ENCODE peak calls at places on chromosomes 4 and X, in ten cellular contexts. One of them, this sample, is unnamed.

GRCh38 chr4:15753786-15754185 is 24.3 kb upstream of the CD38 start:
- DNase-seq in K562: no peak
- DNase-seq in sigmoid colon: peak
- DNase-seq in astrocyte of the spinal cord: no peak
- DNase-seq in fibroblast of lung: peak
- DNase-seq in psoas muscle: peak
- DNase-seq in fibroblast of pulmonary artery: peak
- DNase-seq in colonic mucosa: no peak
- DNase-seq in right cardiac atrium: peak
- DNase-seq in OCI-LY7: no peak
- DNase-seq in this sample: peak

GRCh38 chr4:43457866-43458265 is 565.4 kb downstream of the GRXCR1 start:
- DNase-seq in colonic mucosa: no peak
- DNase-seq in sigmoid colon: no peak
- DNase-seq in psoas muscle: no peak
- DNase-seq in OCI-LY7: no peak
- DNase-seq in K562: no peak
- DNase-seq in astrocyte of the spinal cord: no peak
- DNase-seq in fibroblast of pulmonary artery: no peak
- DNase-seq in right cardiac atrium: no peak
- DNase-seq in fibroblast of lung: peak
- DNase-seq in this sample: no peak

GRCh38 chr4:121711263-121712000 is 14.7 kb upstream of the ANXA5 start:
- DNase-seq in fibroblast of pulmonary artery: peak
- DNase-seq in sigmoid colon: peak
- DNase-seq in colonic mucosa: peak
- DNase-seq in psoas muscle: peak
- DNase-seq in OCI-LY7: no peak
- DNase-seq in astrocyte of the spinal cord: peak
- DNase-seq in fibroblast of lung: peak
- DNase-seq in K562: peak
- DNase-seq in right cardiac atrium: peak
- DNase-seq in this sample: peak

GRCh38 chrX:49187526-49187925 is 1.4 kb upstream of the PRICKLE3 start:
- DNase-seq in fibroblast of pulmonary artery: no peak
- DNase-seq in fibroblast of lung: no peak
- DNase-seq in astrocyte of the spinal cord: no peak
- DNase-seq in sigmoid colon: no peak
- DNase-seq in psoas muscle: no peak
- DNase-seq in right cardiac atrium: peak
- DNase-seq in colonic mucosa: no peak
- DNase-seq in K562: no peak
- DNase-seq in OCI-LY7: no peak
- DNase-seq in this sample: no peak

GRCh38 chr4:628346-628745 is 3.0 kb downstream of the PDE6B start:
- DNase-seq in fibroblast of lung: no peak
- DNase-seq in colonic mucosa: no peak
- DNase-seq in right cardiac atrium: no peak
- DNase-seq in K562: no peak
- DNase-seq in fibroblast of pulmonary artery: no peak
- DNase-seq in astrocyte of the spinal cord: no peak
- DNase-seq in sigmoid colon: no peak
- DNase-seq in OCI-LY7: no peak
- DNase-seq in psoas muscle: no peak
- DNase-seq in this sample: no peak

GRCh38 chr4:123484291-123484926 is 87.8 kb downstream of the SPRY1 start:
- DNase-seq in fibroblast of lung: no peak
- DNase-seq in sigmoid colon: no peak
- DNase-seq in psoas muscle: no peak
- DNase-seq in astrocyte of the spinal cord: no peak
- DNase-seq in fibroblast of pulmonary artery: no peak
- DNase-seq in colonic mucosa: no peak
- DNase-seq in right cardiac atrium: no peak
- DNase-seq in K562: no peak
- DNase-seq in OCI-LY7: no peak
- DNase-seq in this sample: no peak

GRCh38 chrX:102659790-102660757 is 8.8 kb downstream of the GPRASP1 start:
- DNase-seq in astrocyte of the spinal cord: peak
- DNase-seq in sigmoid colon: peak
- DNase-seq in right cardiac atrium: peak
- DNase-seq in colonic mucosa: peak
- DNase-seq in OCI-LY7: peak
- DNase-seq in K562: peak
- DNase-seq in psoas muscle: peak
- DNase-seq in fibroblast of lung: peak
- DNase-seq in fibroblast of pulmonary artery: peak
- DNase-seq in this sample: peak

GRCh38 chrX:110384490-110384889 is 25.8 kb downstream of the RTL9 start:
- DNase-seq in K562: no peak
- DNase-seq in right cardiac atrium: no peak
- DNase-seq in fibroblast of pulmonary artery: peak
- DNase-seq in colonic mucosa: no peak
- DNase-seq in OCI-LY7: no peak
- DNase-seq in fibroblast of lung: peak
- DNase-seq in psoas muscle: no peak
- DNase-seq in astrocyte of the spinal cord: peak
- DNase-seq in sigmoid colon: no peak
- DNase-seq in this sample: peak

GRCh38 chr4:102429553-102429952 is 71.6 kb upstream of the NFKB1 start:
- DNase-seq in colonic mucosa: no peak
- DNase-seq in astrocyte of the spinal cord: peak
- DNase-seq in OCI-LY7: no peak
- DNase-seq in psoas muscle: no peak
- DNase-seq in sigmoid colon: no peak
- DNase-seq in right cardiac atrium: no peak
- DNase-seq in fibroblast of lung: peak
- DNase-seq in fibroblast of pulmonary artery: peak
- DNase-seq in K562: no peak
- DNase-seq in this sample: peak

GRCh38 chrX:47366051-47366722 is 4.2 kb upstream of the ZNF157 start:
- DNase-seq in psoas muscle: peak
- DNase-seq in sigmoid colon: peak
- DNase-seq in colonic mucosa: peak
- DNase-seq in OCI-LY7: peak
- DNase-seq in K562: peak
- DNase-seq in fibroblast of pulmonary artery: peak
- DNase-seq in astrocyte of the spinal cord: peak
- DNase-seq in right cardiac atrium: peak
- DNase-seq in fibroblast of lung: peak
- DNase-seq in this sample: peak
- H3K4me3 ChIP-seq in psoas muscle: peak
- H3K4me3 ChIP-seq in sigmoid colon: peak
- H3K4me3 ChIP-seq in colonic mucosa: peak
- H3K4me3 ChIP-seq in OCI-LY7: peak
- H3K4me3 ChIP-seq in K562: no peak
- H3K4me3 ChIP-seq in fibroblast of pulmonary artery: peak
- H3K4me3 ChIP-seq in astrocyte of the spinal cord: peak
- H3K4me3 ChIP-seq in right cardiac atrium: peak
- H3K4me3 ChIP-seq in fibroblast of lung: peak
- H3K4me3 ChIP-seq in this sample: peak

GRCh38 chrX:9465380-9466114 is 689 bp downstream of the TBL1X start:
- DNase-seq in K562: peak
- DNase-seq in OCI-LY7: peak
- DNase-seq in right cardiac atrium: peak
- DNase-seq in colonic mucosa: peak
- DNase-seq in psoas muscle: peak
- DNase-seq in fibroblast of lung: peak
- DNase-seq in fibroblast of pulmonary artery: no peak
- DNase-seq in sigmoid colon: no peak
- DNase-seq in astrocyte of the spinal cord: no peak
- DNase-seq in this sample: peak

GRCh38 chrX:9466711-9467110 is 1.9 kb downstream of the TBL1X start:
- DNase-seq in sigmoid colon: no peak
- DNase-seq in right cardiac atrium: no peak
- DNase-seq in OCI-LY7: no peak
- DNase-seq in fibroblast of pulmonary artery: no peak
- DNase-seq in fibroblast of lung: no peak
- DNase-seq in psoas muscle: no peak
- DNase-seq in astrocyte of the spinal cord: no peak
- DNase-seq in K562: no peak
- DNase-seq in colonic mucosa: no peak
- DNase-seq in this sample: no peak

GRCh38 chrX:9466115-9466495 is 1.2 kb downstream of the TBL1X start:
- DNase-seq in colonic mucosa: peak
- DNase-seq in sigmoid colon: peak
- DNase-seq in right cardiac atrium: peak
- DNase-seq in K562: peak
- DNase-seq in astrocyte of the spinal cord: no peak
- DNase-seq in fibroblast of lung: peak
- DNase-seq in fibroblast of pulmonary artery: no peak
- DNase-seq in psoas muscle: peak
- DNase-seq in OCI-LY7: peak
- DNase-seq in this sample: peak

GRCh38 chrX:9467181-9467580 is 2.3 kb downstream of the TBL1X start:
- DNase-seq in fibroblast of lung: no peak
- DNase-seq in K562: no peak
- DNase-seq in psoas muscle: no peak
- DNase-seq in sigmoid colon: no peak
- DNase-seq in colonic mucosa: no peak
- DNase-seq in OCI-LY7: no peak
- DNase-seq in right cardiac atrium: no peak
- DNase-seq in astrocyte of the spinal cord: no peak
- DNase-seq in fibroblast of pulmonary artery: no peak
- DNase-seq in this sample: no peak

GRCh38 chrX:9467751-9468150 is 2.9 kb downstream of the TBL1X start:
- DNase-seq in K562: no peak
- DNase-seq in right cardiac atrium: no peak
- DNase-seq in astrocyte of the spinal cord: no peak
- DNase-seq in psoas muscle: no peak
- DNase-seq in fibroblast of lung: no peak
- DNase-seq in sigmoid colon: no peak
- DNase-seq in fibroblast of pulmonary artery: no peak
- DNase-seq in colonic mucosa: no peak
- DNase-seq in OCI-LY7: no peak
- DNase-seq in this sample: peak
- H3K4me3 ChIP-seq in K562: peak
- H3K4me3 ChIP-seq in right cardiac atrium: no peak
- H3K4me3 ChIP-seq in astrocyte of the spinal cord: no peak
- H3K4me3 ChIP-seq in psoas muscle: no peak
- H3K4me3 ChIP-seq in fibroblast of lung: peak
- H3K4me3 ChIP-seq in sigmoid colon: no peak
- H3K4me3 ChIP-seq in fibroblast of pulmonary artery: no peak
- H3K4me3 ChIP-seq in colonic mucosa: no peak
- H3K4me3 ChIP-seq in OCI-LY7: no peak
- H3K4me3 ChIP-seq in this sample: no peak

GRCh38 chr4:158724647-158725046 is 1.5 kb upstream of the PPID start:
- DNase-seq in K562: no peak
- DNase-seq in sigmoid colon: no peak
- DNase-seq in OCI-LY7: no peak
- DNase-seq in astrocyte of the spinal cord: no peak
- DNase-seq in fibroblast of pulmonary artery: no peak
- DNase-seq in right cardiac atrium: no peak
- DNase-seq in psoas muscle: no peak
- DNase-seq in colonic mucosa: no peak
- DNase-seq in fibroblast of lung: no peak
- DNase-seq in this sample: no peak

GRCh38 chr4:158728256-158728655 is 5.1 kb upstream of the PPID start:
- DNase-seq in K562: no peak
- DNase-seq in fibroblast of pulmonary artery: no peak
- DNase-seq in colonic mucosa: no peak
- DNase-seq in right cardiac atrium: no peak
- DNase-seq in psoas muscle: no peak
- DNase-seq in sigmoid colon: no peak
- DNase-seq in OCI-LY7: no peak
- DNase-seq in fibroblast of lung: no peak
- DNase-seq in astrocyte of the spinal cord: no peak
- DNase-seq in this sample: no peak

DNA sequence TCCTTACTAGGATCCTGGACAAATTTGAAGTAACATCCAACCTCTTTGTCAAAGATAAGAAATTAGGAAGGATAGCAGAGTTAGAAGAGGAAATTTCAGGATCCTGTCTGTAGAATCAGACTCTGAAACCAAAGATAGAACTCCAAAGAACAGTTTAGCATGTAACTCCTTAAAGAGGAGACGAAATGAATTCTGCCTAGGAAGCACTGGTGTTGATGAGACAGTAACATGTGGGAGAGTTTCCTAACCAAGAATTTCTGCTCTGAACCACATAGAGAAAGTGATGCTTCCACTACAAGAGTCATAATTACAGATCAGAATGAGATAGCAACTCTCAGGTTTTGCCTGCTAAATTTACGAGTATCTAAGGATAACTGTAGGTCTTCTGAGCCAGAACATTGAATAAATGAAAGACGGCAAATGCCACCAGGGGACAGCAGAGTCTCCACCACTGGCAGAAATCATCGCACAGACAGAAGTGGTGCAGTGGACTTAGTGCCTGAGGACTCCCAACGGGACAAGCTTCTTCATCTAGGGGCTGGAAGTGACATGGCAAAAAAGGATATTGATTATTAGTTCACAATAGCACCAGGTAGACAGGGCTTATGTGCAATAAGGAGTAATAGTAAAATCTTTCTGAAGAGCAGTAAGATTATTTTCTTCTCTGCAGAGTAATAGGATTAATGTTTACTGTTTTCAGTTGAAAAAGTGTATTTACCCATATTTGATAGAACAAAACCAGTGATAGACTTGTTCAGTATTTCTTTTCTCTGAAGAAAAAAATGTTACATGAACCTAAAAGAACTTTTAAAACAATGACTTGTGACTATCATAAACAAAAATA is 6.7 kb upstream of the PPID start:
- DNase-seq in K562: peak
- DNase-seq in right cardiac atrium: peak
- DNase-seq in astrocyte of the spinal cord: peak
- DNase-seq in sigmoid colon: peak
- DNase-seq in colonic mucosa: peak
- DNase-seq in fibroblast of lung: peak
- DNase-seq in psoas muscle: peak
- DNase-seq in OCI-LY7: peak
- DNase-seq in fibroblast of pulmonary artery: peak
- DNase-seq in this sample: peak
- H3K4me3 ChIP-seq in K562: no peak
- H3K4me3 ChIP-seq in right cardiac atrium: no peak
- H3K4me3 ChIP-seq in astrocyte of the spinal cord: no peak
- H3K4me3 ChIP-seq in sigmoid colon: no peak
- H3K4me3 ChIP-seq in colonic mucosa: no peak
- H3K4me3 ChIP-seq in fibroblast of lung: no peak
- H3K4me3 ChIP-seq in psoas muscle: no peak
- H3K4me3 ChIP-seq in OCI-LY7: no peak
- H3K4me3 ChIP-seq in fibroblast of pulmonary artery: no peak
- H3K4me3 ChIP-seq in this sample: no peak

GRCh38 chr4:77002321-77002720 is 52.8 kb downstream of the SEPTIN11 start:
- DNase-seq in OCI-LY7: no peak
- DNase-seq in fibroblast of lung: peak
- DNase-seq in fibroblast of pulmonary artery: no peak
- DNase-seq in psoas muscle: no peak
- DNase-seq in astrocyte of the spinal cord: peak
- DNase-seq in right cardiac atrium: no peak
- DNase-seq in colonic mucosa: no peak
- DNase-seq in sigmoid colon: no peak
- DNase-seq in K562: no peak
- DNase-seq in this sample: peak
- H3K4me3 ChIP-seq in OCI-LY7: no peak
- H3K4me3 ChIP-seq in fibroblast of lung: no peak
- H3K4me3 ChIP-seq in fibroblast of pulmonary artery: no peak
- H3K4me3 ChIP-seq in psoas muscle: peak
- H3K4me3 ChIP-seq in astrocyte of the spinal cord: no peak
- H3K4me3 ChIP-seq in right cardiac atrium: no peak
- H3K4me3 ChIP-seq in colonic mucosa: no peak
- H3K4me3 ChIP-seq in sigmoid colon: no peak
- H3K4me3 ChIP-seq in K562: no peak
- H3K4me3 ChIP-seq in this sample: no peak

This sample was measured in mesenchymal stem cell.